ENCODE peak calls at places on chromosomes 1 and 21, in five cellular contexts. One of them, this sample, is unnamed.

GRCh38 chr1:118504867-118505266 is 319.8 kb upstream of the SPAG17 start:
- DNase-seq in nephron progenitor cell: no peak
- DNase-seq in left ventricle myocardium superior: peak
- DNase-seq in stimulated activated CD8-positive, alpha-beta memory T cell treated with anti-CD3 and anti-CD28 coated beads, Interleukin-12 subunit alpha, Interleukin-12 subunit beta, amount 100 ng/mL, for 1 hour: no peak
- DNase-seq in stromal cell of bone marrow: no peak
- DNase-seq in this sample: peak

GRCh38 chr1:159919236-159919865 is 6.0 kb downstream of the TAGLN2 start:
- DNase-seq in nephron progenitor cell: no peak
- DNase-seq in stromal cell of bone marrow: no peak
- DNase-seq in stimulated activated CD8-positive, alpha-beta memory T cell treated with anti-CD3 and anti-CD28 coated beads, Interleukin-12 subunit alpha, Interleukin-12 subunit beta, amount 100 ng/mL, for 1 hour: no peak
- DNase-seq in left ventricle myocardium superior: no peak
- DNase-seq in this sample: no peak

GRCh38 chr1:208029381-208030319 is 118.7 kb upstream of the CD34 start:
- DNase-seq in stimulated activated CD8-positive, alpha-beta memory T cell treated with anti-CD3 and anti-CD28 coated beads, Interleukin-12 subunit alpha, Interleukin-12 subunit beta, amount 100 ng/mL, for 1 hour: no peak
- DNase-seq in left ventricle myocardium superior: no peak
- DNase-seq in nephron progenitor cell: no peak
- DNase-seq in stromal cell of bone marrow: peak
- DNase-seq in this sample: no peak

GRCh38 chr1:203534526-203534925 is 40.6 kb downstream of the OPTC start:
- DNase-seq in left ventricle myocardium superior: peak
- DNase-seq in stimulated activated CD8-positive, alpha-beta memory T cell treated with anti-CD3 and anti-CD28 coated beads, Interleukin-12 subunit alpha, Interleukin-12 subunit beta, amount 100 ng/mL, for 1 hour: no peak
- DNase-seq in nephron progenitor cell: no peak
- DNase-seq in stromal cell of bone marrow: peak
- DNase-seq in this sample: no peak

GRCh38 chr1:156025873-156026272 is 5.1 kb upstream of the SSR2 start:
- DNase-seq in left ventricle myocardium superior: no peak
- DNase-seq in nephron progenitor cell: peak
- DNase-seq in stimulated activated CD8-positive, alpha-beta memory T cell treated with anti-CD3 and anti-CD28 coated beads, Interleukin-12 subunit alpha, Interleukin-12 subunit beta, amount 100 ng/mL, for 1 hour: no peak
- DNase-seq in stromal cell of bone marrow: peak
- DNase-seq in this sample: peak

GRCh38 chr1:67807282-67807681 is 26.0 kb downstream of the GNG12 start:
- DNase-seq in stromal cell of bone marrow: no peak
- DNase-seq in left ventricle myocardium superior: no peak
- DNase-seq in nephron progenitor cell: no peak
- DNase-seq in stimulated activated CD8-positive, alpha-beta memory T cell treated with anti-CD3 and anti-CD28 coated beads, Interleukin-12 subunit alpha, Interleukin-12 subunit beta, amount 100 ng/mL, for 1 hour: no peak
- DNase-seq in this sample: no peak

GRCh38 chr1:205538211-205538840 is 33.9 kb downstream of the CDK18 start:
- DNase-seq in stromal cell of bone marrow: no peak
- DNase-seq in stimulated activated CD8-positive, alpha-beta memory T cell treated with anti-CD3 and anti-CD28 coated beads, Interleukin-12 subunit alpha, Interleukin-12 subunit beta, amount 100 ng/mL, for 1 hour: no peak
- DNase-seq in left ventricle myocardium superior: no peak
- DNase-seq in nephron progenitor cell: no peak
- DNase-seq in this sample: no peak

GRCh38 chr21:44761747-44762208 is 39.8 kb downstream of the UBE2G2 start:
- DNase-seq in nephron progenitor cell: no peak
- DNase-seq in stromal cell of bone marrow: no peak
- DNase-seq in left ventricle myocardium superior: no peak
- DNase-seq in stimulated activated CD8-positive, alpha-beta memory T cell treated with anti-CD3 and anti-CD28 coated beads, Interleukin-12 subunit alpha, Interleukin-12 subunit beta, amount 100 ng/mL, for 1 hour: no peak
- DNase-seq in this sample: no peak

GRCh38 chr1:56151402-56151801 is 428.0 kb downstream of the PLPP3 start:
- DNase-seq in stromal cell of bone marrow: no peak
- DNase-seq in nephron progenitor cell: no peak
- DNase-seq in stimulated activated CD8-positive, alpha-beta memory T cell treated with anti-CD3 and anti-CD28 coated beads, Interleukin-12 subunit alpha, Interleukin-12 subunit beta, amount 100 ng/mL, for 1 hour: no peak
- DNase-seq in left ventricle myocardium superior: no peak
- DNase-seq in this sample: no peak

GRCh38 chr1:17586172-17586963 is 46.9 kb downstream of the ARHGEF10L start:
- DNase-seq in stimulated activated CD8-positive, alpha-beta memory T cell treated with anti-CD3 and anti-CD28 coated beads, Interleukin-12 subunit alpha, Interleukin-12 subunit beta, amount 100 ng/mL, for 1 hour: no peak
- DNase-seq in nephron progenitor cell: no peak
- DNase-seq in left ventricle myocardium superior: no peak
- DNase-seq in stromal cell of bone marrow: peak
- DNase-seq in this sample: no peak

This sample was measured in heart left ventricle.